ENCODE peak calls at places on chromosomes 2 and 18, in five cellular contexts. One of them, this sample, is unnamed.

GRCh38 chr18:47701133-47701532 is 229.3 kb downstream of the SMAD2 start:
- DNase-seq in HCT116: no peak
- DNase-seq in H1: no peak
- DNase-seq in HepG2: no peak
- DNase-seq in HEK293T: no peak
- DNase-seq in this sample: no peak

GRCh38 chr2:11109002-11109401 is 46.3 kb upstream of the SLC66A3 start:
- DNase-seq in HCT116: no peak
- DNase-seq in HEK293T: no peak
- DNase-seq in H1: no peak
- DNase-seq in HepG2: no peak
- DNase-seq in this sample: no peak

GRCh38 chr2:212181646-212182045 is 357.0 kb downstream of the ERBB4 start:
- DNase-seq in HCT116: no peak
- DNase-seq in HepG2: no peak
- DNase-seq in HEK293T: no peak
- DNase-seq in H1: no peak
- DNase-seq in this sample: no peak

GRCh38 chr2:120066708-120067547 is 54.1 kb downstream of the EPB41L5 start:
- DNase-seq in HepG2: peak
- DNase-seq in HEK293T: no peak
- DNase-seq in H1: no peak
- DNase-seq in HCT116: no peak
- DNase-seq in this sample: no peak

GRCh38 chr2:238873841-238874240 is 26.0 kb downstream of the TWIST2 start:
- DNase-seq in HCT116: no peak
- DNase-seq in HEK293T: no peak
- DNase-seq in HepG2: no peak
- DNase-seq in H1: no peak
- DNase-seq in this sample: no peak

GRCh38 chr2:129483366-129483765 is 496.1 kb upstream of the RAB6C start:
- DNase-seq in H1: peak
- DNase-seq in HEK293T: no peak
- DNase-seq in HepG2: no peak
- DNase-seq in HCT116: no peak
- DNase-seq in this sample: no peak

GRCh38 chr2:150188177-150188576 is 299.3 kb downstream of the RND3 start:
- DNase-seq in HepG2: no peak
- DNase-seq in HEK293T: no peak
- DNase-seq in H1: no peak
- DNase-seq in HCT116: no peak
- DNase-seq in this sample: no peak

GRCh38 chr2:235230809-235231601 is 262.8 kb upstream of the AGAP1 start:
- DNase-seq in HCT116: no peak
- DNase-seq in H1: no peak
- DNase-seq in HEK293T: no peak
- DNase-seq in HepG2: no peak
- DNase-seq in this sample: no peak

GRCh38 chr2:198546091-198546490 is 741.7 kb downstream of the PLCL1 start:
- DNase-seq in H1: no peak
- DNase-seq in HepG2: peak
- DNase-seq in HEK293T: no peak
- DNase-seq in HCT116: no peak
- DNase-seq in this sample: no peak

GRCh38 chr2:11752906-11753305 is 6.5 kb downstream of the LPIN1 start:
- DNase-seq in HEK293T: no peak
- DNase-seq in HepG2: no peak
- DNase-seq in H1: no peak
- DNase-seq in HCT116: no peak
- DNase-seq in this sample: no peak

GRCh38 chr2:58614259-58614658 is 373.1 kb upstream of the FANCL start:
- DNase-seq in HepG2: no peak
- DNase-seq in HEK293T: no peak
- DNase-seq in HCT116: no peak
- DNase-seq in H1: no peak
- DNase-seq in this sample: no peak

GRCh38 chr2:224433442-224433841 is 31.5 kb upstream of the FAM124B start:
- DNase-seq in H1: peak
- DNase-seq in HCT116: no peak
- DNase-seq in HepG2: no peak
- DNase-seq in HEK293T: no peak
- DNase-seq in this sample: peak

GRCh38 chr2:96913398-96914202 is 43.7 kb upstream of the SEMA4C start:
- DNase-seq in H1: no peak
- DNase-seq in HCT116: no peak
- DNase-seq in HEK293T: no peak
- DNase-seq in HepG2: peak
- DNase-seq in this sample: no peak

GRCh38 chr2:164134368-164134767 is 398.6 kb upstream of the FIGN start:
- DNase-seq in HEK293T: no peak
- DNase-seq in H1: no peak
- DNase-seq in HepG2: no peak
- DNase-seq in HCT116: no peak
- DNase-seq in this sample: no peak

GRCh38 chr18:59453468-59453961 is 94.5 kb upstream of the LMAN1 start:
- DNase-seq in HEK293T: no peak
- DNase-seq in HepG2: peak
- DNase-seq in HCT116: no peak
- DNase-seq in H1: no peak
- DNase-seq in this sample: no peak

GRCh38 chr2:33013684-33014110 is 66.9 kb downstream of the LTBP1 start:
- DNase-seq in HCT116: no peak
- DNase-seq in HEK293T: no peak
- DNase-seq in HepG2: no peak
- DNase-seq in H1: no peak
- DNase-seq in this sample: no peak

GRCh38 chr2:109396338-109397180 is 217.2 kb downstream of the SEPTIN10 start:
- DNase-seq in HCT116: no peak
- DNase-seq in HEK293T: no peak
- DNase-seq in HepG2: no peak
- DNase-seq in H1: no peak
- DNase-seq in this sample: peak

GRCh38 chr2:160425794-160426193 is 67.8 kb downstream of the RBMS1 start:
- DNase-seq in HCT116: no peak
- DNase-seq in HepG2: no peak
- DNase-seq in HEK293T: no peak
- DNase-seq in H1: no peak
- DNase-seq in this sample: no peak

GRCh38 chr2:165406053-165406628 is 63.4 kb upstream of the CSRNP3 start:
- DNase-seq in H1: no peak
- DNase-seq in HEK293T: peak
- DNase-seq in HCT116: no peak
- DNase-seq in HepG2: no peak
- DNase-seq in this sample: no peak

GRCh38 chr2:117359266-117359970 is 455.1 kb upstream of the DDX18 start:
- DNase-seq in HepG2: no peak
- DNase-seq in HCT116: no peak
- DNase-seq in HEK293T: no peak
- DNase-seq in H1: no peak
- DNase-seq in this sample: no peak

GRCh38 chr18:67359868-67360838 is 156.4 kb downstream of the DSEL start:
- DNase-seq in H1: no peak
- DNase-seq in HepG2: peak
- DNase-seq in HEK293T: peak
- DNase-seq in HCT116: no peak
- DNase-seq in this sample: no peak

GRCh38 chr2:28981016-28981441 is at the start of gene TOGARAM2:
- DNase-seq in HepG2: peak
- DNase-seq in HEK293T: no peak
- DNase-seq in HCT116: no peak
- DNase-seq in H1: no peak
- DNase-seq in this sample: no peak

GRCh38 chr2:83081835-83082522 is 1377.1 kb downstream of the SUCLG1 start:
- DNase-seq in HCT116: no peak
- DNase-seq in HEK293T: no peak
- DNase-seq in HepG2: peak
- DNase-seq in H1: no peak
- DNase-seq in this sample: no peak

GRCh38 chr2:179266271-179266670 is 1.6 kb upstream of the SESTD1 start:
- DNase-seq in HEK293T: no peak
- DNase-seq in HCT116: no peak
- DNase-seq in H1: no peak
- DNase-seq in HepG2: no peak
- DNase-seq in this sample: no peak

GRCh38 chr2:179263460-179264237 is 983 bp downstream of the SESTD1 start:
- DNase-seq in HCT116: no peak
- DNase-seq in H1: peak
- DNase-seq in HepG2: peak
- DNase-seq in HEK293T: peak
- DNase-seq in this sample: peak

GRCh38 chr2:179263015-179263414 is 1.6 kb downstream of the SESTD1 start:
- DNase-seq in HepG2: peak
- DNase-seq in HCT116: no peak
- DNase-seq in H1: no peak
- DNase-seq in HEK293T: no peak
- DNase-seq in this sample: no peak

GRCh38 chr2:179265082-179265575 is 497 bp upstream of the SESTD1 start:
- DNase-seq in HepG2: no peak
- DNase-seq in HEK293T: no peak
- DNase-seq in H1: no peak
- DNase-seq in HCT116: no peak
- DNase-seq in this sample: no peak

GRCh38 chr2:179264238-179265081 is at the start of gene SESTD1:
- DNase-seq in H1: peak
- DNase-seq in HEK293T: peak
- DNase-seq in HCT116: no peak
- DNase-seq in HepG2: peak
- DNase-seq in this sample: peak
- TF ChIP-seq SP1 in H1: no peak
- TF ChIP-seq SP1 in HEK293T: no peak
- TF ChIP-seq SP1 in HCT116: no peak
- TF ChIP-seq SP1 in HepG2: no peak
- TF ChIP-seq SP1 in this sample: peak

DNA sequence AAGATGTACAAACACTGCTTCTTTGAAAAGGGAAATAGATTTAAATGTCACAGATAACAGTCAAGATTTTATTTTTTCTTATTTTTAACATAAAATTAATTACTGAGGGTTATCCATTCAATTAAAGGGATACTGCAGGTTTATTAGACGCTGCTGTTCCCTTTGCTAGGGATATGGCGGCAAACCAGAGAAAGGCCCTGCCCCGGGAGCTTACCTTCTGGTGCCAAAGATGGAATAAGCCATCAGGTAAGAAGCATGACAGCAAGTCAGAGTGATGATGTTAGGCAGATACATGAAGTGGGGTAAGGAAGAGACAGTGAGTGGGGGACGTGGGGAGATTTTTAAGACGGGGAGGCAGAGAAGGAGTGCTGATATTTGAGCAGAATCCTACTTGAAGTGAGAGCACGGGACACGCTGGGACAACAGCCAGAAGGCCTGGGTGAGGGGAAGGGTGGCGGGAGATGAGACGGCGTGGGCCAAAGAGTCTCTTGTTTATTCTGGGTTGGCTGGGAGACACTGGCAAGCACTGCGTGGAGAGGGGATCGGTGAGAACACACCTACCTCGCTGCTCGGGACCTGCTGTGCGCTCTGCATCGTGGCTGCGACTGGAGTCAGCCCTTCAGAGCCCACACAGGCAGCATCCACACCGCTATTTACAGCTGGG is 250.5 kb upstream of the TMEM200C start:
- DNase-seq in H1: no peak
- DNase-seq in HCT116: no peak
- DNase-seq in HepG2: no peak
- DNase-seq in HEK293T: no peak
- DNase-seq in this sample: peak
- TF ChIP-seq SP1 in H1: no peak
- TF ChIP-seq SP1 in HCT116: no peak
- TF ChIP-seq SP1 in HepG2: no peak
- TF ChIP-seq SP1 in HEK293T: no peak
- TF ChIP-seq SP1 in this sample: no peak

GRCh38 chr2:128437181-128437520 is 118.5 kb upstream of the HS6ST1 start:
- DNase-seq in HCT116: no peak
- DNase-seq in HEK293T: no peak
- DNase-seq in HepG2: no peak
- DNase-seq in H1: no peak
- DNase-seq in this sample: no peak
- TF ChIP-seq SP1 in HCT116: no peak
- TF ChIP-seq SP1 in HEK293T: no peak
- TF ChIP-seq SP1 in HepG2: no peak
- TF ChIP-seq SP1 in H1: no peak
- TF ChIP-seq SP1 in this sample: no peak

DNA sequence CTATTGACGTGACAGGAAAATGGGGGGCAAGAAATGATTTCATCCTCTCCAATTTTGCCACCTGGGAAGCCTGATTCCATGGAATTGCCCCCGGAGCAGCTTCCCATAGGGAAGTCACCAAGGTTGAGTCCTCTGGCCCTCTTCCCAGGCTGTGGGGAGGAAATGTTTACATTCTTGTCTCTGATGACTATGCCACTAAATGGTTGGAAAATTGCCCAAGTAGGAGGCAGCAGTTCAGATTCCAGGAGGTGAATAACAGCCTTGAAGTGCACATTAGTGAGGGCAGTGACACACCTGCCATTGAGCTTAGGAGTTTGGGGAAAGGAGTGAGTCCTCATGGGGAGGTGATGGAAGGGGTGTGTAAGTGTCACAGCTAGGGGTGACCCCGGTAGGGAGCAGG is 449.2 kb upstream of the DCC start:
- DNase-seq in HepG2: no peak
- DNase-seq in HCT116: no peak
- DNase-seq in HEK293T: no peak
- DNase-seq in H1: no peak
- DNase-seq in this sample: no peak
- TF ChIP-seq SP1 in HepG2: no peak
- TF ChIP-seq SP1 in HCT116: no peak
- TF ChIP-seq SP1 in HEK293T: no peak
- TF ChIP-seq SP1 in H1: no peak
- TF ChIP-seq SP1 in this sample: no peak

GRCh38 chr2:159091981-159092380 is 123.5 kb downstream of the TANC1 start:
- DNase-seq in H1: no peak
- DNase-seq in HepG2: no peak
- DNase-seq in HCT116: no peak
- DNase-seq in HEK293T: no peak
- DNase-seq in this sample: no peak
- TF ChIP-seq SP1 in H1: no peak
- TF ChIP-seq SP1 in HepG2: no peak
- TF ChIP-seq SP1 in HCT116: no peak
- TF ChIP-seq SP1 in HEK293T: no peak
- TF ChIP-seq SP1 in this sample: no peak

DNA sequence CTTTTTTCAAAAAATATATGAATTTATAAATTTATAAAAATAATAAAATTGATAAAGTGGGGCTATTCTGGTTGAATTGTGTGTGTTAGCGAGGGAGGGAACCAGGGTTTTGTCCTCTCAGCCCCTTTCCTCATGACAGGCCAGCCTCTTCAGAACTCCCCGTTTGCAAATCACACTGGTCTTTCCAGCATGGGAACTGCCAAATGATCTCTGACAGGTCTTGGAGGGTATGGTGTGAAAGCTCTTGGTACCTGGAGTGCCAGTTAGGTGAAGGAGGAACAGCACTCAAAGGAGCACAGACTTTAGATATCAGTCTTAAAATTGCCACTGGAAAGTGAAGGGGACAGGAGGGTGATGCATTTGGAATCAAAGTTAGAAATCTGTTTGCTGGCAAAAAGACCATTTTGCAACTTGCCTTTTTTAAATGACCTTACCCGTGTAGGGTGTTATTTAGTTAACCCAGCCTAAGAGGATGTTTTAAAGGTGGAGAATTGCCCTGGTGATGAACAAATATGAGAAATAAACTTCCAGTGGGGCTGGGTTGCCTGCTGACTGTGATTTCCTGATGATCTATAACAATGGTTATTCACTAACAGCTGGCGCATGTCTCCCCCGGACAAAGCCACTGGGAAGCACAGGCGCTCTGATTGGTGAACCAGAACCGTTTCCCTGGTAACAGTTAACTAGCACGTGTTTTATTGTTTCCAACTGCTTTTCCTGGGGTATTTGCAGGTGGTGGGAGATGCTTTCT is 85.3 kb upstream of the EFEMP1 start:
- DNase-seq in H1: peak
- DNase-seq in HEK293T: no peak
- DNase-seq in HCT116: no peak
- DNase-seq in HepG2: no peak
- DNase-seq in this sample: peak
- TF ChIP-seq SP1 in H1: peak
- TF ChIP-seq SP1 in HEK293T: no peak
- TF ChIP-seq SP1 in HCT116: no peak
- TF ChIP-seq SP1 in HepG2: no peak
- TF ChIP-seq SP1 in this sample: no peak

This sample was measured in WTC11.